ENCODE peak calls at places on chromosomes 12 and 14, in five cellular contexts. Q is GF-D8, C is GM04503, A is germinal center, X is fibroblast of the conjunctiva. F is an unnamed sample.

GRCh38 chr14:33131801-33132200 is 193.1 kb downstream of the NPAS3 start:
- DNase-seq in A (no peak), Q (no peak), C (no peak), X (no peak), F (no peak)

GRCh38 chr12:85279449-85280137 is 427 bp upstream of the ALX1 start:
- DNase-seq in A (no peak), Q (no peak), C (no peak), X (peak; percentile 84), F (no peak)

GRCh38 chr14:55373784-55374725 is 37.6 kb downstream of the ATG14 start:
- DNase-seq in X (no peak), A (no peak), Q (no peak), C (no peak), F (no peak)

GRCh38 chr12:52086366-52086765 is 6.9 kb downstream of the SMIM41 start:
- DNase-seq in Q (no peak), A (peak; percentile 5), X (no peak), C (no peak), F (no peak)

GRCh38 chr14:92506230-92506629 is 7.4 kb upstream of the RIN3 start:
- DNase-seq in A (no peak), X (no peak), C (no peak), Q (no peak), F (no peak)

GRCh38 chr12:49588761-49589516 is 16.5 kb downstream of the FAM186B start:
- DNase-seq in X (no peak), A (no peak), Q (no peak), C (no peak), F (no peak)

GRCh38 chr14:24162083-24162482 is 1.0 kb downstream of the IRF9 start:
- DNase-seq in C (no peak), A (no peak), Q (no peak), X (no peak), F (no peak)

GRCh38 chr12:119990382-119990874 is 1.4 kb downstream of the BICDL1 start:
- DNase-seq in C (no peak), X (no peak), A (peak; percentile 42), Q (no peak), F (no peak)

GRCh38 chr14:77041837-77042557 is 13.5 kb upstream of the IRF2BPL start:
- DNase-seq in Q (no peak), C (peak; percentile 87), A (no peak), X (peak; percentile 82), F (no peak)

GRCh38 chr14:72736791-72737559 is 156.9 kb downstream of the DPF3 start:
- DNase-seq in Q (no peak), X (no peak), C (peak; percentile 55), A (no peak), F (no peak)

GRCh38 chr14:32567543-32568384 is 238.7 kb downstream of the AKAP6 start:
- DNase-seq in C (no peak), A (no peak), X (no peak), Q (no peak), F (no peak)

GRCh38 chr14:99234982-99235491 is 37.0 kb downstream of the BCL11B start:
- DNase-seq in C (no peak), Q (no peak), A (no peak), X (no peak), F (peak; percentile 87)

GRCh38 chr14:35854696-35855270 is 28.6 kb downstream of the BRMS1L start:
- DNase-seq in A (no peak), Q (no peak), C (no peak), X (no peak), F (no peak)

GRCh38 chr12:124322271-124322998 is 27.5 kb downstream of the RFLNA start:
- DNase-seq in A (no peak), Q (no peak), X (no peak), C (no peak), F (no peak)

GRCh38 chr12:53999596-54000104 is 311 bp upstream of the HOXC9 start:
- DNase-seq in C (no peak), Q (no peak), A (peak; percentile 42), X (no peak), F (no peak)

F was measured in T follicular helper cell.